ENCODE peak calls at places on chromosomes 13 and 19, in six cellular contexts. P, Q, D, G, N and W are unnamed samples.

GRCh38 chr13:54637377-54637776 is 1608.8 kb downstream of the OLFM4 start:
- DNase-seq in D (peak; percentile 3), Q (no peak), P (no peak), N (no peak), G (no peak), W (no peak)

GRCh38 chr19:5621311-5621944 is 1.1 kb downstream of the SAFB2 start:
- DNase-seq in D (no peak), N (no peak), G (no peak), P (no peak), Q (no peak), W (no peak)

GRCh38 chr19:57280913-57281425 is 684 bp downstream of the ZNF460 start:
- DNase-seq in G (no peak), Q (no peak), D (no peak), P (no peak), N (no peak), W (no peak)

GRCh38 chr13:66994097-66994496 is 236.0 kb downstream of the PCDH9 start:
- DNase-seq in N (peak; percentile 12), G (peak; percentile 24), D (peak; percentile 79), P (peak; percentile 49), Q (no peak), W (peak; percentile 29)

GRCh38 chr13:109698779-109699178 is 87.6 kb downstream of the IRS2 start:
- DNase-seq in D (peak; percentile 72), Q (peak; percentile 28), G (no peak), N (no peak), P (no peak), W (no peak)

GRCh38 chr13:98570929-98571372 is 6.0 kb downstream of the STK24 start:
- DNase-seq in N (no peak), P (no peak), D (no peak), G (no peak), Q (no peak), W (peak; percentile 79)

GRCh38 chr19:42284641-42285341 is 15.7 kb downstream of the CIC start:
- DNase-seq in G (no peak), D (no peak), P (no peak), N (peak; percentile 90), Q (no peak), W (no peak)

GRCh38 chr13:76307157-76307556 is 579.0 kb downstream of the KCTD12 start:
- DNase-seq in D (peak; percentile 70), N (no peak), Q (no peak), G (no peak), P (no peak), W (no peak)

GRCh38 chr13:73074101-73074500 is 15.3 kb downstream of the KLF5 start:
- DNase-seq in Q (no peak), P (no peak), D (peak; percentile 17), N (no peak), G (no peak), W (no peak)

GRCh38 chr19:8259142-8259921 is 48.8 kb downstream of the CD320 start:
- DNase-seq in Q (no peak), G (no peak), N (no peak), D (no peak), P (no peak), W (no peak)

GRCh38 chr13:23455401-23456185 is 22.1 kb upstream of the SACS start:
- DNase-seq in Q (no peak), G (no peak), D (no peak), N (no peak), P (no peak), W (no peak)

GRCh38 chr19:7679017-7679720 is 1.5 kb upstream of the TRAPPC5 start:
- DNase-seq in D (no peak), Q (no peak), N (peak; percentile 37), P (no peak), G (no peak), W (no peak)

GRCh38 chr19:29450306-29450705 is 75.5 kb upstream of the VSTM2B start:
- DNase-seq in D (no peak), N (no peak), P (no peak), G (no peak), Q (no peak), W (no peak)

GRCh38 chr13:33446821-33447481 is 161.4 kb upstream of the STARD13 start:
- DNase-seq in P (no peak), Q (peak; percentile 54), N (no peak), G (no peak), D (no peak), W (no peak)

GRCh38 chr13:98143157-98143553 is 261 bp downstream of the FARP1 start:
- DNase-seq in N (peak; percentile 92), Q (no peak), G (no peak), D (no peak), P (no peak), W (no peak)

GRCh38 chr13:84894749-84895148 is 904.5 kb downstream of the SLITRK6 start:
- DNase-seq in Q (no peak), D (no peak), N (peak; percentile 75), G (no peak), P (no peak), W (no peak)
- TF ChIP-seq CTCF in Q (no peak), D (no peak), N (no peak), G (no peak), P (no peak), W (no peak)

DNA sequence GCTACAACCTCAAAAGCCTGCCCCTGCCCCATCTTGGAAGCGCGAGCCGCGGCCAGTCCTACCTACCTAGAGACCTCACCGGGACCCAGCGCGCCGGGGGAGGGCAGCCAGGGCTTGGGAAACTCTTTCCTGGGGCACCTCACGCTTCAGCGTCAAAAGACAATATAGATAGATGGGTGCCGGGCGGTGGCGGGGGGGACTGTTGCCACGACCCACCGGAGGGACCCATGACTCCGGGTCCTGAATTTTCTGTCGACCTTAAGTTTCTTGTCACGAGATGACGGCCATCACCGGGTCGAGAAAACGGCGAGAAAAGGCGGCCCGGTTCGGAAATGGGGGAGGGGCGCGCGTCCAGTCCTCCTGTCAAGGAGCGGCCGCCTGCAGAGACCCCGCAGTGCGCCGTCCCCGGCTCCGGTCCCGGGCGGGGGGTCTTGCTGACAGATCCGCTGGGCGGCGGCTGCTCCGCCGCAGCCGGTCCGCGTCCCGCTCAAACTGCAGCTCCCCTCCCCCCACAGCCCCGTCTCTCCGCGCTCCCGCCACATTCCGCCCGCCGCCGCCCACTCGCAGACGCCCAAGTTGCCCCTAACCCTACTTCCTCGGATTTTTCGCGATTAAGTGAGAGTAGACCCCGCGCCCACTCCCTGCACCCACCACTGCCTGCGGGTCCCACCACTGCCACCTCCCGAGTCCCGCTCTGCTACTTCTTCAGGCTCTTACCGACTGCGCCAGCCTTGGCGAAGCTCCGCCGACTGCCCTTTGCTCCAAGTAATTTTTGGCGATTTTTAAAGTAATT is 66.1 kb downstream of the KCNRG start:
- DNase-seq in G (no peak), N (peak; percentile 91), D (no peak), P (peak; percentile 48), Q (no peak), W (no peak)
- TF ChIP-seq CTCF in G (no peak), N (no peak), D (peak; percentile 6), P (peak; percentile 34), Q (no peak), W (peak; percentile 19)

DNA sequence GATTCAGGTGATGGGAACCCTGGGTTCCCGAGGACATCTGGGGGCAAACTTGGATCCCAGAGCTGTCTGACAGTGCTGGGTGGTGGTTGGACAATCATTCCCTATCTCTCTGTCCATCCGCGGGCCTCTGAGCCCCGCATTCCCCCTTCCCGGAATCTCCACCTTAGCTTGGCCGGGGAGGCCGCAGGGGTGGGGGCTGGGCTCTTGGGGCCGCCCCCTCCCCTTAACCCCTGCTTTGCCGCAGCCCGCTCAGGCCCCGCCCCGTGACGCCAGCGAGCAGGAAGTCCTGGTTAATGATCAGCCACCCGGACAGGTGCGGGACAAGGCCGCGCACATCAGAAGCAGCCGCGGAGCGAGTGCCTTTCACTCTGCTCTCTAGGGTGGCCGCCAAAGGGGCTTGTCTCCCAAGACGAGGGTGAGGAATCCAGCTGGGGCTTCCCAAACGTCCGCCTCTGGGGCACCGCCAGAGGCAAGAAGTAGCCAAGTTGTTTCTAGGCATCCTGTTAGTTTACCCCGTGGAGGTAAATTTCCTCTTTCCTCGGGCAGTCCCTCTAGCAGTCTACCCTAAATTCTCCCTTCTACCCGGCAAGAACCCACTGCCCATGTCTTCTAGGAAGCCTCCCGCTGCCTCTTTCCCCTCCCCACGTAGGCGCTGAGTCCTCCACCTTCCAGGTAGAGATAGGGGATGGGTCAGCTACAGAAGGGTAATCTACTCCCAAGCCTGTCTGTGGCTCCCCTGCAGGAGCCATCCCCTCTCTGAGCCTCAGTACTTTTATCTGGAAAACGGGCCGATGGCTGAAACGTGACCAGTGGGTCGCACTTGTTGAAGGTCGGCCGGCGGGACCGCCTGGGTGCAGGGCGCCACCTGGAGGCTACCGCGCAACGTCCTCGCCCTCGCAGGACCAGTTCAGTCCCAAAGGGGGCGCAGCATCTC is 3.0 kb downstream of the IRF2BP1 start:
- DNase-seq in G (no peak), N (peak; percentile 95), Q (peak; percentile 13), P (peak; percentile 90), D (peak; percentile 92), W (no peak)
- TF ChIP-seq CTCF in G (peak; percentile 82), N (peak; percentile 92), Q (peak; percentile 97), P (peak; percentile 99), D (peak; percentile 99), W (peak; percentile 96)

GRCh38 chr13:28679628-28680027 is 20.7 kb downstream of the POMP start:
- DNase-seq in Q (no peak), N (no peak), P (no peak), D (peak; percentile 47), G (no peak), W (no peak)
- TF ChIP-seq CTCF in Q (peak; percentile 22), N (no peak), P (peak; percentile 57), D (peak; percentile 49), G (peak; percentile 32), W (peak; percentile 44)